ENCODE peak calls at places on chromosomes 3 and 15, in four cellular contexts. D, Y, H and Z are unnamed samples.

GRCh38 chr15:75161106-75161505 is 40.6 kb upstream of the C15orf39 start:
- DNase-seq in D (no peak), Y (no peak), H (no peak), Z (no peak)

GRCh38 chr3:125083776-125084175 is 28.0 kb upstream of the HEG1 start:
- DNase-seq in D (no peak), Y (peak), H (no peak), Z (no peak)

GRCh38 chr3:98985406-98985805 is 83.9 kb upstream of the DCBLD2 start:
- DNase-seq in D (no peak), Y (no peak), H (no peak), Z (no peak)

GRCh38 chr15:41022487-41023090 is 69.3 kb downstream of the CHAC1 start:
- DNase-seq in D (peak), Y (peak), H (no peak), Z (no peak)

GRCh38 chr3:52268036-52268435 is 10.4 kb downstream of the WDR82 start:
- DNase-seq in D (no peak), Y (no peak), H (no peak), Z (no peak)

GRCh38 chr3:172918165-172918564 is 167.6 kb downstream of the ECT2 start:
- DNase-seq in D (peak), Y (no peak), H (no peak), Z (no peak)

GRCh38 chr3:50436063-50436674 is 67.3 kb downstream of the CACNA2D2 start:
- DNase-seq in D (peak), Y (peak), H (peak), Z (peak)

GRCh38 chr15:31216210-31216911 is 110.3 kb upstream of the KLF13 start:
- DNase-seq in D (peak), Y (peak), H (peak), Z (peak)

GRCh38 chr3:138078901-138079344 is 36.5 kb downstream of the DZIP1L start:
- DNase-seq in D (peak), Y (peak), H (no peak), Z (no peak)

GRCh38 chr15:74038707-74039655 is 43.4 kb downstream of the GOLGA6A start:
- DNase-seq in D (no peak), Y (no peak), H (no peak), Z (peak)

GRCh38 chr15:42707068-42707467 is 29.9 kb downstream of the CDAN1 start:
- DNase-seq in D (no peak), Y (peak), H (no peak), Z (no peak)

GRCh38 chr15:42710662-42711061 is 26.3 kb downstream of the CDAN1 start:
- DNase-seq in D (no peak), Y (no peak), H (no peak), Z (no peak)

GRCh38 chr15:42705336-42705735 is 31.6 kb downstream of the CDAN1 start:
- DNase-seq in D (no peak), Y (no peak), H (no peak), Z (no peak)

GRCh38 chr15:42704492-42704926 is 32.4 kb downstream of the CDAN1 start:
- DNase-seq in D (peak), Y (peak), H (peak), Z (no peak)

DNA sequence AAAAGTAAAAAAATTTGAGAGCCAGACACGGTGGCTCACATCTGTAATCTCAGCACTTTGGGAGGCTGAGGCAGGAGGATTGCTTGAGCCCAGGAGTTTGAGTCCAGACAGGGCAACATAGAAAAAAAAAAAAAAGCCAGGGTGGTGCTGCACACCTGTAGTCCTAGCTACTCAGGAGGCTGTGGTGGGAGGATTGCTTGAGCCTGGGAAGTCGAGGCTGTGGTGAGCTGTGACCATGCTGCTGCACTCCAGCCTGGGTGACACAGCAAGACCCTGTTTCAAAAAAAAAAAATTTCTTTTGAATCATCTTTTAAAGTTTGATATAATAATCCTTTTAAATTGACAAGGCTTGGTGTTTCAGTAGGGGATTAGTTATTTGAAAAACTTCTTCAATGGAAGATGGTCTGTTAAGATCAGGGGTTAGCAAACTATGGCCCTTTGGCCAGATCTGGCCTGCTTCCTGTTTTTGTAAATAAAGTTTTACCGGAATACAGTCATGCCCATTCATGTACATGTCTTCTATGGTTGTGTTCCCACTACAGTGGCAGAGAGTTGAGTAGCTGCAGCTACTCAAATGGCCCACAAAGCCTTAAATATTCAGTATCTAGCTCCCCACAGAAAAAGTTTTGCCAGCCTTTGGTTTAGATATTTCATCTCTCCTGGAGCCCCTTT is 28.9 kb downstream of the CDAN1 start:
- DNase-seq in D (peak), Y (no peak), H (no peak), Z (no peak)
- H3K27ac ChIP-seq in D (peak), Y (peak), H (no peak), Z (no peak)

DNA sequence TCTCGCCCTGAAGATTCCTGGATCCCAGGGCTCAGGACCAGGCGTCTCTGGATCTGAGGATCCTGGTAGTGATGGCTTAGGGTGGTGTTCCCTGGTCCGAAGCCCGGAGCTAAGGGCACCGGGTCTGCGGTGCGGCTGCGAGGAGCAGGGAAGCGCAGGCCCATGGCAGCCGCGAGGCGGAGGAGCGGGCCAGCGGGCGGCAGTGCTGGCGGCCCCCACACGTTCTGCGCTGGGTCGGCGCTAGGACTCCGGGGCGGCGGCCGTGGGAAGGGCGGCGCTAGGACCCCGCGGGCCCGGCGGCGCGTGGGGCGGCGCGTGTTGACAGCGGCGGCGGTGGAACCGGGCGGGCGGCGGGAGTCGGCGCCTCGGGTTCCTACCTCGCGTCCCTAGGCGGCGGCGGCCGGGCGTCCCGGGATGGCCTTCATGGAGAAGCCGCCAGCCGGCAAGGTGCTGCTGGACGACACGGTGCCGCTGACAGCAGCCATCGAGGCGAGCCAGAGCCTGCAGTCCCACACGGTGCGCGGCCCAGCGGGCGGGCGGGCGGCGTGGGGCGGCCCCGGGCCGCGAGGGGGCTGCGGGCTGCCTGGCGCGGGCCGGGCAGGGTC is at the start of gene PXK:
- DNase-seq in D (peak), Y (peak), H (peak), Z (peak)
- TF ChIP-seq EP300 in D (no peak), Y (no peak), H (no peak), Z (no peak)

GRCh38 chr15:80371924-80372323 is 32.3 kb upstream of the ARNT2 start:
- DNase-seq in D (no peak), Y (no peak), H (no peak), Z (no peak)
- H3K4me3 ChIP-seq in D (no peak), Y (no peak), H (no peak), Z (no peak)

DNA sequence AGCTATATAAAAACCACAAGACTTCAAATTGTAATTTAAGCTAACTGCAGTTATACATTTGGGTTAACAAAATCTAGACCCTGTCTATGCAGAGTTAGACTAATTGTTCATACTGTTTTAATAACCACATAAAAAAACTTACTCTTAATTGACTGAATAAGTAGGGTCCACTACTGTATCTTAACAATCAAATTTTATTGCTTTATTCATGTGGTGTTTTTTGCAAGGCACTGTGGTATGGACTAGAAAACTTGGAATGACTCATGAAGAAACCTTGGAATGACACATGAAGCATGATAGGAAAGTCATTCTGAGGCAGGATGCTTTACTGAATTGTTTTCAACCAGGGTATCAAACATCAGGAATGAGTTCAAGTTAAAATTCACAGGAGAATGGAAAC is 2.3 kb downstream of the SERP1 start:
- DNase-seq in D (no peak), Y (no peak), H (no peak), Z (no peak)
- H3K27ac ChIP-seq in D (no peak), Y (no peak), H (peak), Z (no peak)

GRCh38 chr15:39969002-39969394 is 35.1 kb downstream of the EIF2AK4 start:
- DNase-seq in D (no peak), Y (no peak), H (no peak), Z (no peak)

GRCh38 chr15:39974656-39975230 is 40.8 kb downstream of the EIF2AK4 start:
- DNase-seq in D (no peak), Y (no peak), H (no peak), Z (no peak)

GRCh38 chr15:39966521-39966920 is 32.6 kb downstream of the EIF2AK4 start:
- DNase-seq in D (no peak), Y (no peak), H (no peak), Z (no peak)

GRCh38 chr15:39968273-39969001 is 34.5 kb downstream of the EIF2AK4 start:
- DNase-seq in D (no peak), Y (no peak), H (no peak), Z (no peak)

GRCh38 chr15:39969871-39970270 is 36.0 kb downstream of the EIF2AK4 start:
- DNase-seq in D (no peak), Y (no peak), H (peak), Z (peak)
- TF ChIP-seq EP300 in D (no peak), Y (no peak), H (no peak), Z (no peak)